ENCODE peak calls at places on chromosomes 6 and 20, in seven cellular contexts. Q is breast epithelium; R is H9; N is A549; J is CD8-positive, alpha-beta T cell; Z is cardiac fibroblast; D is Calu3. P is an unnamed sample.

GRCh38 chr6:72952808-72953630 is 272.3 kb downstream of the KHDC1L start:
- DNase-seq in Q (no peak), R (no peak), N (peak; percentile 34), J (no peak), Z (peak; percentile 37), D (no peak), P (no peak)

GRCh38 chr20:9287062-9287461 is 218.2 kb downstream of the PLCB4 start:
- DNase-seq in Q (no peak), R (no peak), N (no peak), J (no peak), Z (no peak), D (no peak), P (no peak)

GRCh38 chr6:6105472-6106036 is 98.8 kb upstream of the NRN1 start:
- DNase-seq in Q (no peak), R (peak; percentile 68), N (peak; percentile 4), J (no peak), Z (no peak), D (no peak), P (no peak)

GRCh38 chr6:154672086-154672485 is 61.1 kb upstream of the SCAF8 start:
- DNase-seq in Q (no peak), R (no peak), N (no peak), J (no peak), Z (no peak), D (no peak), P (no peak)

GRCh38 chr20:17657898-17658647 is 24.0 kb downstream of the RRBP1 start:
- DNase-seq in Q (no peak), R (no peak), N (no peak), J (no peak), Z (no peak), D (no peak), P (no peak)

GRCh38 chr6:48067148-48067709 is 43.8 kb downstream of the PTCHD4 start:
- DNase-seq in Q (no peak), R (no peak), N (no peak), J (no peak), Z (no peak), D (no peak), P (no peak)

GRCh38 chr6:42764883-42765653 is 16.8 kb upstream of the BICRAL start:
- DNase-seq in Q (no peak), R (no peak), N (no peak), J (no peak), Z (no peak), D (no peak), P (no peak)

GRCh38 chr6:107275330-107275865 is 160.1 kb upstream of the BEND3 start:
- DNase-seq in Q (no peak), R (no peak), N (peak; percentile 10), J (no peak), Z (no peak), D (no peak), P (no peak)

GRCh38 chr6:87718662-87719433 is 16.8 kb upstream of the AKIRIN2 start:
- DNase-seq in Q (no peak), R (no peak), N (no peak), J (no peak), Z (peak; percentile 50), D (peak; percentile 17), P (no peak)

GRCh38 chr6:159760602-159761057 is 1.2 kb upstream of the ACAT2 start:
- DNase-seq in Q (no peak), R (peak; percentile 74), N (peak; percentile 16), J (no peak), Z (peak; percentile 78), D (no peak), P (no peak)

GRCh38 chr20:44911264-44911921 is 1.5 kb downstream of the PABPC1L start:
- DNase-seq in Q (no peak), R (peak; percentile 91), N (peak; percentile 88), J (peak; percentile 25), Z (peak; percentile 71), D (peak; percentile 91), P (peak; percentile 79)

GRCh38 chr20:59255256-59255655 is 45.2 kb upstream of the EDN3 start:
- DNase-seq in Q (no peak), R (no peak), N (no peak), J (no peak), Z (no peak), D (no peak), P (no peak)

GRCh38 chr20:57322476-57322875 is 7.1 kb upstream of the SPO11 start:
- DNase-seq in Q (no peak), R (no peak), N (no peak), J (no peak), Z (no peak), D (no peak), P (no peak)

GRCh38 chr6:159691963-159692287 is 1.1 kb downstream of the SOD2 start:
- DNase-seq in Q (no peak), R (no peak), N (no peak), J (no peak), Z (no peak), D (no peak), P (peak; percentile 15)

GRCh38 chr6:74181471-74181870 is 485.5 kb downstream of the CD109 start:
- DNase-seq in Q (no peak), R (no peak), N (no peak), J (no peak), Z (no peak), D (no peak), P (no peak)

GRCh38 chr6:69026715-69027114 is 391.6 kb downstream of the ADGRB3 start:
- DNase-seq in Q (no peak), R (no peak), N (no peak), J (no peak), Z (no peak), D (no peak), P (no peak)

GRCh38 chr6:3202999-3203696 is 24.3 kb downstream of the TUBB2B start:
- DNase-seq in Q (no peak), R (no peak), N (no peak), J (no peak), Z (peak; percentile 64), D (no peak), P (no peak)

GRCh38 chr6:53926505-53926904 is 131.7 kb downstream of the LRRC1 start:
- DNase-seq in Q (peak; percentile 37), R (no peak), N (no peak), J (no peak), Z (peak; percentile 25), D (no peak), P (no peak)

GRCh38 chr6:157823001-157823522 is at the start of gene SNX9:
- DNase-seq in Q (peak; percentile 49), R (peak; percentile 60), N (peak; percentile 71), J (peak; percentile 27), Z (peak; percentile 85), D (peak; percentile 69), P (peak; percentile 74)

GRCh38 chr20:47493954-47494293 is 7.8 kb upstream of the NCOA3 start:
- DNase-seq in Q (no peak), R (no peak), N (no peak), J (no peak), Z (no peak), D (peak; percentile 66), P (no peak)
- TF ChIP-seq CTCF in Q (no peak), R (no peak), N (no peak), J (no peak), Z (no peak), D (no peak), P (no peak)

DNA sequence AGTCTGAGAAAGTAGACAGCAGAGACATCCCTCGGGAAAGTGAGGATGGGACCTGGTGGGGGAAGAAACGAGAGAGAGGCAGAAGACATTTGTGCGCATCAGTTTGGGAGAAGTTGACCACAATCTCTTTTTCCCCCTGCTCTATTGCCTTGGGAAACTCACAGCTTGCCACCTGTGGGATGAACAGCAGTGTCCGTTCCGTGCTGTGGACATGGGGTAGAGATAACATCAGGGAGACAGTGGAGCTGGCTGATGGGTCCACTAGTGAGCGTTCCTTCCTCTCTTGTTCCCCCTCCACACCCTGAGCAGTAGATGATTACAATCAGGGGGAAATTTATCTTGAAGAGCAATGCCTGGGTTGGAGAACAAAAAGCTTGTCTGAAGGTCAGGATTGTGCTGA is 21.8 kb upstream of the RNF182 start:
- DNase-seq in Q (no peak), R (no peak), N (no peak), J (no peak), Z (no peak), D (no peak), P (no peak)
- TF ChIP-seq CTCF in Q (no peak), R (no peak), N (no peak), J (no peak), Z (no peak), D (no peak), P (no peak)

DNA sequence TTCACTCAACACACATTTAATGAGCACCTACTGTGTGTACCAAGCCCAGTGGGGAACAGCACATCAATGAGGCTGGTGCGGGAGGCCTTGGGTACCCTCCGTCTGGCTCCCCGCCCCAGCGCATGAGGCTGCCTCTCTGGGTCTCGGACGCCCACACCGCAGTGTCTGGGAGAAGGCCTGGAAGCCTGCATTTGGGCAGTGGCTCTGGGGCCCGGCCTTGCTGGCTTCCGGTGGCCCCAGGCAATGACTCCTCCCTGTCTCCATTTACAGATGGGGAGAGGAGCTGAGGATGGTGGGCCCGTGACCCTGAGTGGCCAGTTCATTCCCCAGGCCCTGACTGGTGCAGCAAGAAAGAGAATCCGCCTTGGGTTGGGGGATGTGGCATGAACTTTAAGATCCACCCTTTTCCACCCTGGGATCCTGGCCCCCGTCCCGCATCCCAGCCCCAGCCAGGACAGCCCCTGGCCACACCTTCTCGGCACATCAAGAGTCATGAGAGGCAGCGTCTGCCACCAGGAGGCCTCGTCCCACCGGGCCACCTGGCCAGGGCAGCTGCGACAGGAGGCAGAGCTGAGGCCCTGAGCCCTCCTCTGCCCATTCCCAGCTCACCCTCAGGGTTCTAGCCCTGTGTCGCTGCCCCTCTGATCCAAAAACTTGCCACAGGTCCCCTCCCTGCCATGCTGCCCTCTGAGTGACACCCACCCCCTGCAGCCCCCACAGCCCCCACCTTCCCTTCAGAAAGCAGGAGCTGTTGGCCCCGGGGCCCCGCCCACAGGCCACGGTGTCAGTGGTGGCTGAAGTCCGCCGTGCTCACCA is 17.5 kb upstream of the MRGBP start:
- DNase-seq in Q (no peak), R (peak; percentile 83), N (no peak), J (no peak), Z (no peak), D (no peak), P (no peak)
- TF ChIP-seq CTCF in Q (no peak), R (peak; percentile 22), N (no peak), J (no peak), Z (no peak), D (no peak), P (no peak)

GRCh38 chr20:63230800-63231268 is 4.9 kb upstream of the BIRC7 start:
- DNase-seq in Q (no peak), R (peak; percentile 91), N (peak; percentile 56), J (no peak), Z (peak; percentile 81), D (no peak), P (no peak)

GRCh38 chr20:63227260-63227659 is 8.4 kb upstream of the BIRC7 start:
- DNase-seq in Q (no peak), R (no peak), N (no peak), J (no peak), Z (no peak), D (no peak), P (no peak)

GRCh38 chr20:63232235-63233060 is 3.3 kb upstream of the BIRC7 start:
- DNase-seq in Q (no peak), R (no peak), N (peak; percentile 96), J (no peak), Z (peak; percentile 88), D (peak; percentile 67), P (no peak)

GRCh38 chr20:63226020-63226943 is 9.4 kb upstream of the BIRC7 start:
- DNase-seq in Q (no peak), R (no peak), N (peak; percentile 74), J (no peak), Z (no peak), D (peak; percentile 36), P (no peak)

DNA sequence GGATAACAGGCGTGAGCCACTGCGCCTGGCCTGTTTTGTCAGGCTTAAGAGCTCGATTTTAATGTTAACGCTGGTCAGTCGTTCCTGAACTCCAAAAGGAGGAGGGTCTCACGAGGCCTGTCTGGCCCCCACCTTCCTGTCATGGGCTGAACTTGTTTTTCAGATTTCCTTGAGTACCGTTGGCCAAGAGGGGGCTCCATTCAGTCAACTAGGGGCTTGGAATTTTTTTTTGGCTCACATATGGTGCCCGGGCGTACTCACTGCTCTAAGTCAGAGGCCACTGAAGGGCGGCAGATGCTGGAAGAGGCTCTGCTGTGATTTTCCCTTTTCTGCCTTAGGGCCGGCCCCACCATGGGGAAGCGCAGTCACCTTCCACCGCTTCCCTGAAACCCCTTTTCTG is 6.9 kb upstream of the BIRC7 start:
- DNase-seq in Q (no peak), R (no peak), N (no peak), J (no peak), Z (no peak), D (no peak), P (no peak)
- TF ChIP-seq CTCF in Q (no peak), R (peak; percentile 34), N (no peak), J (no peak), Z (no peak), D (no peak), P (no peak)

P was measured in GM10248.